ENCODE peak calls at places on chromosomes 12 and 14, in ten cellular contexts. I, Q, F, K, V, R, D, S, Y and W are unnamed samples.

GRCh38 chr12:43969882-43970281 is 134.0 kb downstream of the TMEM117 start:
- DNase-seq in I (no peak), Q (no peak), F (peak), K (no peak), V (peak), R (no peak), D (peak), S (peak), Y (peak), W (peak)

GRCh38 chr12:125772403-125772802 is 707.2 kb downstream of the AACS start:
- DNase-seq in I (no peak), Q (no peak), F (no peak), K (no peak), V (no peak), R (no peak), D (no peak), S (no peak), Y (no peak), W (no peak)

GRCh38 chr14:29410581-29410980 is 517.1 kb downstream of the PRKD1 start:
- DNase-seq in I (no peak), Q (no peak), F (no peak), K (no peak), V (no peak), R (no peak), D (no peak), S (no peak), Y (no peak), W (no peak)

GRCh38 chr12:3222935-3223334 is 145.8 kb downstream of the TSPAN9 start:
- DNase-seq in I (no peak), Q (no peak), F (no peak), K (no peak), V (no peak), R (no peak), D (no peak), S (no peak), Y (no peak), W (no peak)

GRCh38 chr12:121196902-121197301 is 13.0 kb upstream of the P2RX4 start:
- DNase-seq in I (no peak), Q (no peak), F (no peak), K (no peak), V (no peak), R (no peak), D (peak), S (no peak), Y (no peak), W (no peak)

GRCh38 chr12:30796508-30796780 is 41.7 kb upstream of the CAPRIN2 start:
- DNase-seq in I (peak), Q (no peak), F (no peak), K (no peak), V (peak), R (peak), D (no peak), S (no peak), Y (peak), W (no peak)

GRCh38 chr14:85536835-85537195 is 6.9 kb downstream of the FLRT2 start:
- DNase-seq in I (no peak), Q (no peak), F (no peak), K (no peak), V (peak), R (no peak), D (no peak), S (no peak), Y (peak), W (no peak)

GRCh38 chr14:90758959-90759358 is 57.3 kb downstream of the TTC7B start:
- DNase-seq in I (no peak), Q (no peak), F (no peak), K (no peak), V (peak), R (no peak), D (peak), S (no peak), Y (peak), W (no peak)

GRCh38 chr14:85471744-85472143 is 58.2 kb upstream of the FLRT2 start:
- DNase-seq in I (no peak), Q (no peak), F (no peak), K (no peak), V (peak), R (no peak), D (peak), S (peak), Y (peak), W (peak)

GRCh38 chr12:77772606-77773298 is 57.9 kb upstream of the NAV3 start:
- DNase-seq in I (no peak), Q (no peak), F (no peak), K (no peak), V (no peak), R (no peak), D (no peak), S (no peak), Y (no peak), W (no peak)

GRCh38 chr14:93752980-93753561 is 35.2 kb downstream of the PRIMA1 start:
- DNase-seq in I (no peak), Q (no peak), F (no peak), K (no peak), V (no peak), R (no peak), D (no peak), S (no peak), Y (no peak), W (no peak)

GRCh38 chr12:90855534-90855933 is 99.4 kb downstream of the CCER1 start:
- DNase-seq in I (no peak), Q (no peak), F (no peak), K (no peak), V (no peak), R (no peak), D (no peak), S (no peak), Y (no peak), W (no peak)

GRCh38 chr12:53234236-53234635 is 2.2 kb upstream of the RARG start:
- DNase-seq in I (peak), Q (no peak), F (no peak), K (no peak), V (peak), R (peak), D (no peak), S (no peak), Y (no peak), W (no peak)

GRCh38 chr12:131290255-131290959 is 336.7 kb downstream of the ADGRD1 start:
- DNase-seq in I (no peak), Q (no peak), F (no peak), K (no peak), V (no peak), R (no peak), D (no peak), S (no peak), Y (no peak), W (no peak)

GRCh38 chr12:121371404-121371803 is 19.2 kb upstream of the ANAPC5 start:
- DNase-seq in I (no peak), Q (no peak), F (no peak), K (no peak), V (no peak), R (no peak), D (no peak), S (no peak), Y (no peak), W (no peak)

GRCh38 chr12:130965668-130966067 is 12.0 kb downstream of the ADGRD1 start:
- DNase-seq in I (no peak), Q (no peak), F (no peak), K (no peak), V (peak), R (no peak), D (no peak), S (no peak), Y (peak), W (no peak)

GRCh38 chr12:3049596-3050314 is 27.4 kb upstream of the TSPAN9 start:
- DNase-seq in I (no peak), Q (no peak), F (no peak), K (no peak), V (no peak), R (no peak), D (no peak), S (no peak), Y (no peak), W (no peak)

GRCh38 chr14:100108840-100109593 is 43.8 kb downstream of the EVL start:
- DNase-seq in I (no peak), Q (no peak), F (no peak), K (no peak), V (peak), R (no peak), D (no peak), S (no peak), Y (peak), W (no peak)

GRCh38 chr14:87847216-87847615 is 145.8 kb downstream of the GALC start:
- DNase-seq in I (no peak), Q (no peak), F (no peak), K (no peak), V (no peak), R (no peak), D (no peak), S (peak), Y (no peak), W (no peak)

GRCh38 chr12:89140141-89140540 is 212.2 kb downstream of the DUSP6 start:
- DNase-seq in I (no peak), Q (no peak), F (no peak), K (no peak), V (no peak), R (no peak), D (no peak), S (no peak), Y (peak), W (no peak)

GRCh38 chr12:80766897-80767296 is 50.2 kb downstream of the MYF5 start:
- DNase-seq in I (no peak), Q (no peak), F (no peak), K (no peak), V (no peak), R (no peak), D (no peak), S (no peak), Y (no peak), W (no peak)

GRCh38 chr14:71758198-71758955 is 173.9 kb upstream of the RGS6 start:
- DNase-seq in I (no peak), Q (no peak), F (no peak), K (no peak), V (no peak), R (no peak), D (no peak), S (no peak), Y (no peak), W (no peak)

GRCh38 chr14:104281768-104282301 is 143.4 kb downstream of the KIF26A start:
- DNase-seq in I (no peak), Q (no peak), F (no peak), K (no peak), V (no peak), R (no peak), D (no peak), S (no peak), Y (no peak), W (no peak)

GRCh38 chr12:32585680-32586079 is 93.4 kb upstream of the DNM1L start:
- DNase-seq in I (no peak), Q (no peak), F (no peak), K (no peak), V (no peak), R (no peak), D (no peak), S (no peak), Y (no peak), W (no peak)

GRCh38 chr12:90987101-90987500 is 17.7 kb downstream of the EPYC start:
- DNase-seq in I (no peak), Q (no peak), F (no peak), K (no peak), V (no peak), R (no peak), D (no peak), S (no peak), Y (no peak), W (peak)

GRCh38 chr12:111310076-111310870 is 58.6 kb downstream of the PHETA1 start:
- DNase-seq in I (no peak), Q (no peak), F (no peak), K (no peak), V (no peak), R (no peak), D (no peak), S (no peak), Y (no peak), W (no peak)

GRCh38 chr12:30822385-30823139 is 67.8 kb upstream of the CAPRIN2 start:
- DNase-seq in I (peak), Q (no peak), F (no peak), K (peak), V (peak), R (peak), D (peak), S (peak), Y (peak), W (no peak)

GRCh38 chr12:127809236-127809635 is 457.7 kb upstream of the TMEM132C start:
- DNase-seq in I (no peak), Q (no peak), F (no peak), K (no peak), V (peak), R (no peak), D (no peak), S (no peak), Y (no peak), W (no peak)

GRCh38 chr12:119157528-119157927 is 21.2 kb upstream of the HSPB8 start:
- DNase-seq in I (no peak), Q (no peak), F (no peak), K (no peak), V (no peak), R (no peak), D (no peak), S (no peak), Y (no peak), W (no peak)

GRCh38 chr14:103724116-103724515 is 8.5 kb downstream of the ZFYVE21 start:
- DNase-seq in I (no peak), Q (no peak), F (no peak), K (no peak), V (peak), R (no peak), D (peak), S (no peak), Y (peak), W (no peak)

GRCh38 chr12:107335802-107336570 is 242.6 kb upstream of the CRY1 start:
- DNase-seq in I (no peak), Q (no peak), F (no peak), K (no peak), V (no peak), R (no peak), D (no peak), S (no peak), Y (no peak), W (no peak)

GRCh38 chr14:101666264-101666663 is 95.2 kb upstream of the PPP2R5C start:
- DNase-seq in I (no peak), Q (no peak), F (no peak), K (no peak), V (no peak), R (no peak), D (no peak), S (no peak), Y (no peak), W (no peak)
- TF ChIP-seq EZH2 in I (no peak), Q (no peak), F (no peak), K (no peak), V (no peak), R (no peak), D (no peak), S (no peak), Y (no peak), W (no peak)

GRCh38 chr12:48184549-48184922 is 1.1 kb downstream of the CCDC184 start:
- DNase-seq in I (peak), Q (no peak), F (no peak), K (no peak), V (peak), R (peak), D (no peak), S (no peak), Y (no peak), W (no peak)
- H2AFZ ChIP-seq in I (peak), Q (no peak), F (no peak), K (no peak), V (peak), R (peak), D (no peak), S (peak), Y (no peak), W (peak)

GRCh38 chr12:114409796-114410520 is 4.0 kb upstream of the TBX5 start:
- DNase-seq in I (no peak), Q (no peak), F (no peak), K (no peak), V (peak), R (no peak), D (no peak), S (no peak), Y (peak), W (no peak)

GRCh38 chr12:114412307-114412706 is 6.4 kb upstream of the TBX5 start:
- DNase-seq in I (no peak), Q (no peak), F (no peak), K (no peak), V (no peak), R (no peak), D (no peak), S (no peak), Y (no peak), W (no peak)

GRCh38 chr12:114408881-114409795 is 3.2 kb upstream of the TBX5 start:
- DNase-seq in I (peak), Q (no peak), F (no peak), K (no peak), V (peak), R (peak), D (no peak), S (no peak), Y (peak), W (no peak)

GRCh38 chr12:114412825-114413749 is 7.1 kb upstream of the TBX5 start:
- DNase-seq in I (no peak), Q (no peak), F (no peak), K (no peak), V (peak), R (peak), D (no peak), S (no peak), Y (peak), W (no peak)

DNA sequence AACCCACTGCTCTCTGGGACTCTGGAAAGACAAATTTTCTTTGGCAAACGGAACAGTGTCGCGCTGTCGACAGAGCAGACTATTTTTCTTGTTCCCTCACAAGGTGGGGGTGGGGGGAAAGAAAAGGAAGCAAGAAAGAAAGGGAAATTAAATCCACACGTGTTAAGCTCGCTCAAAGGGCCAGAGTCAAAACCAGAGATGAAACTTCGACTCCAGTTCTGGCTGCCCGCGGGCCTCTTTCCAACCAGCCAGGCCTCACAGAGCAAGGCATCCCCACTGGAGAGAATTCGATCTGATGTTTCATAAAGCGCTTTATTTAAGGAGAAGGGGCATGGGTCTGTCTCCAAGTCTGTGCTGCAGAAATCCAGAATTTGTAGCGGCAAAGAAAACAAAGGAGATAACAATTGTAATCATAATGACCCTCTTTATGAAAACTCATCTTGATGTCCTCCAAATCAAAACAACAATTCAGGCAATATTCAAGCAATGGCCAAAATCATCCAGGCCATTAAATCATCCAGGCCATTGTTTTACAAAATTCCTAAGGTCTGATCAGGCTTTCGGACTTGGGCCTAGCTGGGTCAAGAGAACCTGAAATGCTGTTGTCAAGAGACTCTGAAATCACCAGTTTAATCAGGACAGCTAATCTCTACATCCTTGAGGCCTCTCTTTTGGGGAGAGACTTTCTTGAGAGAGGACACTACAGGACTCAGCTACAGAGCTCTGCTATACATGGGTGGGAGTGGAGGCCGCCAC is 5.3 kb upstream of the TBX5 start:
- DNase-seq in I (no peak), Q (no peak), F (no peak), K (no peak), V (peak), R (no peak), D (no peak), S (no peak), Y (peak), W (no peak)
- TF ChIP-seq EZH2 in I (no peak), Q (no peak), F (no peak), K (no peak), V (no peak), R (peak), D (peak), S (no peak), Y (no peak), W (no peak)

GRCh38 chr12:57116580-57117281 is 5.6 kb upstream of the STAT6 start:
- DNase-seq in I (no peak), Q (no peak), F (no peak), K (no peak), V (no peak), R (no peak), D (no peak), S (no peak), Y (no peak), W (no peak)

GRCh38 chr12:57118711-57119271 is 7.6 kb upstream of the STAT6 start:
- DNase-seq in I (no peak), Q (no peak), F (no peak), K (no peak), V (peak), R (no peak), D (no peak), S (peak), Y (no peak), W (peak)

GRCh38 chr12:57119294-57119693 is 8.1 kb upstream of the STAT6 start:
- DNase-seq in I (no peak), Q (no peak), F (no peak), K (no peak), V (no peak), R (no peak), D (no peak), S (no peak), Y (no peak), W (no peak)

GRCh38 chr12:57123813-57124212 is 4.5 kb upstream of the LRP1 start:
- DNase-seq in I (no peak), Q (no peak), F (no peak), K (no peak), V (no peak), R (no peak), D (no peak), S (no peak), Y (no peak), W (no peak)

GRCh38 chr12:57119694-57120093 is 8.5 kb upstream of the STAT6 start:
- DNase-seq in I (no peak), Q (no peak), F (no peak), K (no peak), V (no peak), R (no peak), D (no peak), S (no peak), Y (no peak), W (no peak)
- H2AFZ ChIP-seq in I (no peak), Q (no peak), F (no peak), K (no peak), V (peak), R (no peak), D (no peak), S (no peak), Y (no peak), W (no peak)